ENCODE peak calls at places on chromosomes 5 and 9, in eight cellular contexts. One of them, this sample, is unnamed.

GRCh38 chr5:669111-669841 is 23.9 kb downstream of the TPPP start:
- DNase-seq in activated naive CD4-positive, alpha-beta T cell treated with anti-CD3 and anti-CD28 coated beads for 36 hours: peak
- DNase-seq in NCI-H774: no peak
- DNase-seq in fibroblast of lung: no peak
- DNase-seq in AG10803: peak
- DNase-seq in activated CD4-positive, alpha-beta T cell treated with anti-CD3 and anti-CD28 coated beads, Interleukin-2, amount 50 U/mL, for 4 hours: no peak
- DNase-seq in HL-60: no peak
- DNase-seq in HEK293T: peak
- DNase-seq in this sample: no peak

GRCh38 chr5:146440870-146441495 is 6.2 kb upstream of the TCERG1 start:
- DNase-seq in activated CD4-positive, alpha-beta T cell treated with anti-CD3 and anti-CD28 coated beads, Interleukin-2, amount 50 U/mL, for 4 hours: no peak
- DNase-seq in NCI-H774: no peak
- DNase-seq in HEK293T: no peak
- DNase-seq in fibroblast of lung: no peak
- DNase-seq in AG10803: peak
- DNase-seq in activated naive CD4-positive, alpha-beta T cell treated with anti-CD3 and anti-CD28 coated beads for 36 hours: no peak
- DNase-seq in HL-60: no peak
- DNase-seq in this sample: no peak

GRCh38 chr5:74801197-74801596 is 34.1 kb downstream of the NSA2 start:
- DNase-seq in AG10803: no peak
- DNase-seq in HL-60: no peak
- DNase-seq in activated naive CD4-positive, alpha-beta T cell treated with anti-CD3 and anti-CD28 coated beads for 36 hours: no peak
- DNase-seq in activated CD4-positive, alpha-beta T cell treated with anti-CD3 and anti-CD28 coated beads, Interleukin-2, amount 50 U/mL, for 4 hours: no peak
- DNase-seq in NCI-H774: no peak
- DNase-seq in fibroblast of lung: no peak
- DNase-seq in HEK293T: no peak
- DNase-seq in this sample: no peak

GRCh38 chr5:154498597-154499393 is 20.8 kb upstream of the HAND1 start:
- DNase-seq in activated CD4-positive, alpha-beta T cell treated with anti-CD3 and anti-CD28 coated beads, Interleukin-2, amount 50 U/mL, for 4 hours: no peak
- DNase-seq in AG10803: no peak
- DNase-seq in activated naive CD4-positive, alpha-beta T cell treated with anti-CD3 and anti-CD28 coated beads for 36 hours: no peak
- DNase-seq in fibroblast of lung: no peak
- DNase-seq in NCI-H774: no peak
- DNase-seq in HEK293T: no peak
- DNase-seq in HL-60: no peak
- DNase-seq in this sample: no peak

GRCh38 chr5:10886497-10886896 is 125.5 kb upstream of the DAP start:
- DNase-seq in AG10803: no peak
- DNase-seq in activated naive CD4-positive, alpha-beta T cell treated with anti-CD3 and anti-CD28 coated beads for 36 hours: no peak
- DNase-seq in HL-60: no peak
- DNase-seq in activated CD4-positive, alpha-beta T cell treated with anti-CD3 and anti-CD28 coated beads, Interleukin-2, amount 50 U/mL, for 4 hours: no peak
- DNase-seq in HEK293T: no peak
- DNase-seq in fibroblast of lung: no peak
- DNase-seq in NCI-H774: no peak
- DNase-seq in this sample: no peak

GRCh38 chr5:110043025-110043424 is 353.3 kb downstream of the MAN2A1 start:
- DNase-seq in NCI-H774: no peak
- DNase-seq in fibroblast of lung: no peak
- DNase-seq in activated CD4-positive, alpha-beta T cell treated with anti-CD3 and anti-CD28 coated beads, Interleukin-2, amount 50 U/mL, for 4 hours: no peak
- DNase-seq in HEK293T: no peak
- DNase-seq in activated naive CD4-positive, alpha-beta T cell treated with anti-CD3 and anti-CD28 coated beads for 36 hours: no peak
- DNase-seq in HL-60: no peak
- DNase-seq in AG10803: no peak
- DNase-seq in this sample: no peak

GRCh38 chr9:76542360-76542759 is 83.4 kb downstream of the GCNT1 start:
- DNase-seq in HL-60: no peak
- DNase-seq in NCI-H774: no peak
- DNase-seq in HEK293T: no peak
- DNase-seq in AG10803: no peak
- DNase-seq in fibroblast of lung: no peak
- DNase-seq in activated CD4-positive, alpha-beta T cell treated with anti-CD3 and anti-CD28 coated beads, Interleukin-2, amount 50 U/mL, for 4 hours: no peak
- DNase-seq in activated naive CD4-positive, alpha-beta T cell treated with anti-CD3 and anti-CD28 coated beads for 36 hours: no peak
- DNase-seq in this sample: peak

GRCh38 chr5:173823721-173824567 is 64.2 kb upstream of the CPEB4 start:
- DNase-seq in HEK293T: no peak
- DNase-seq in activated naive CD4-positive, alpha-beta T cell treated with anti-CD3 and anti-CD28 coated beads for 36 hours: no peak
- DNase-seq in activated CD4-positive, alpha-beta T cell treated with anti-CD3 and anti-CD28 coated beads, Interleukin-2, amount 50 U/mL, for 4 hours: no peak
- DNase-seq in AG10803: peak
- DNase-seq in fibroblast of lung: peak
- DNase-seq in HL-60: no peak
- DNase-seq in NCI-H774: no peak
- DNase-seq in this sample: peak

GRCh38 chr9:115957571-115957970 is 196.0 kb upstream of the PAPPA start:
- DNase-seq in AG10803: peak
- DNase-seq in activated CD4-positive, alpha-beta T cell treated with anti-CD3 and anti-CD28 coated beads, Interleukin-2, amount 50 U/mL, for 4 hours: no peak
- DNase-seq in NCI-H774: no peak
- DNase-seq in HEK293T: no peak
- DNase-seq in activated naive CD4-positive, alpha-beta T cell treated with anti-CD3 and anti-CD28 coated beads for 36 hours: no peak
- DNase-seq in fibroblast of lung: peak
- DNase-seq in HL-60: no peak
- DNase-seq in this sample: no peak

GRCh38 chr9:4740623-4741364 is at the start of gene AK3:
- DNase-seq in fibroblast of lung: peak
- DNase-seq in activated CD4-positive, alpha-beta T cell treated with anti-CD3 and anti-CD28 coated beads, Interleukin-2, amount 50 U/mL, for 4 hours: peak
- DNase-seq in AG10803: peak
- DNase-seq in activated naive CD4-positive, alpha-beta T cell treated with anti-CD3 and anti-CD28 coated beads for 36 hours: peak
- DNase-seq in HL-60: peak
- DNase-seq in NCI-H774: peak
- DNase-seq in HEK293T: peak
- DNase-seq in this sample: peak

GRCh38 chr9:121708768-121709488 is 57.5 kb downstream of the DAB2IP start:
- DNase-seq in fibroblast of lung: no peak
- DNase-seq in activated naive CD4-positive, alpha-beta T cell treated with anti-CD3 and anti-CD28 coated beads for 36 hours: no peak
- DNase-seq in HEK293T: no peak
- DNase-seq in AG10803: no peak
- DNase-seq in activated CD4-positive, alpha-beta T cell treated with anti-CD3 and anti-CD28 coated beads, Interleukin-2, amount 50 U/mL, for 4 hours: no peak
- DNase-seq in NCI-H774: no peak
- DNase-seq in HL-60: no peak
- DNase-seq in this sample: no peak

GRCh38 chr5:172878585-172879433 is 44.8 kb downstream of the ERGIC1 start:
- DNase-seq in HEK293T: no peak
- DNase-seq in NCI-H774: no peak
- DNase-seq in activated CD4-positive, alpha-beta T cell treated with anti-CD3 and anti-CD28 coated beads, Interleukin-2, amount 50 U/mL, for 4 hours: no peak
- DNase-seq in HL-60: no peak
- DNase-seq in activated naive CD4-positive, alpha-beta T cell treated with anti-CD3 and anti-CD28 coated beads for 36 hours: no peak
- DNase-seq in fibroblast of lung: no peak
- DNase-seq in AG10803: peak
- DNase-seq in this sample: no peak

GRCh38 chr5:88172847-88173758 is 95.5 kb downstream of the TMEM161B start:
- DNase-seq in AG10803: no peak
- DNase-seq in activated naive CD4-positive, alpha-beta T cell treated with anti-CD3 and anti-CD28 coated beads for 36 hours: no peak
- DNase-seq in HEK293T: no peak
- DNase-seq in HL-60: no peak
- DNase-seq in NCI-H774: no peak
- DNase-seq in fibroblast of lung: no peak
- DNase-seq in activated CD4-positive, alpha-beta T cell treated with anti-CD3 and anti-CD28 coated beads, Interleukin-2, amount 50 U/mL, for 4 hours: no peak
- DNase-seq in this sample: no peak

GRCh38 chr9:89323257-89323841 is 5.0 kb downstream of the SECISBP2 start:
- DNase-seq in AG10803: peak
- DNase-seq in activated CD4-positive, alpha-beta T cell treated with anti-CD3 and anti-CD28 coated beads, Interleukin-2, amount 50 U/mL, for 4 hours: no peak
- DNase-seq in HL-60: no peak
- DNase-seq in HEK293T: no peak
- DNase-seq in activated naive CD4-positive, alpha-beta T cell treated with anti-CD3 and anti-CD28 coated beads for 36 hours: no peak
- DNase-seq in NCI-H774: no peak
- DNase-seq in fibroblast of lung: no peak
- DNase-seq in this sample: no peak

GRCh38 chr9:83339435-83339834 is 198.8 kb downstream of the FRMD3 start:
- DNase-seq in HL-60: no peak
- DNase-seq in HEK293T: no peak
- DNase-seq in activated CD4-positive, alpha-beta T cell treated with anti-CD3 and anti-CD28 coated beads, Interleukin-2, amount 50 U/mL, for 4 hours: no peak
- DNase-seq in AG10803: peak
- DNase-seq in fibroblast of lung: no peak
- DNase-seq in activated naive CD4-positive, alpha-beta T cell treated with anti-CD3 and anti-CD28 coated beads for 36 hours: no peak
- DNase-seq in NCI-H774: no peak
- DNase-seq in this sample: no peak

GRCh38 chr9:130276121-130276520 is 10.6 kb downstream of the HMCN2 start:
- DNase-seq in AG10803: peak
- DNase-seq in HEK293T: no peak
- DNase-seq in NCI-H774: no peak
- DNase-seq in activated CD4-positive, alpha-beta T cell treated with anti-CD3 and anti-CD28 coated beads, Interleukin-2, amount 50 U/mL, for 4 hours: no peak
- DNase-seq in HL-60: no peak
- DNase-seq in fibroblast of lung: peak
- DNase-seq in activated naive CD4-positive, alpha-beta T cell treated with anti-CD3 and anti-CD28 coated beads for 36 hours: no peak
- DNase-seq in this sample: no peak

GRCh38 chr5:161305601-161306000 is 240.9 kb downstream of the GABRB2 start:
- DNase-seq in fibroblast of lung: no peak
- DNase-seq in activated CD4-positive, alpha-beta T cell treated with anti-CD3 and anti-CD28 coated beads, Interleukin-2, amount 50 U/mL, for 4 hours: no peak
- DNase-seq in HEK293T: no peak
- DNase-seq in NCI-H774: no peak
- DNase-seq in activated naive CD4-positive, alpha-beta T cell treated with anti-CD3 and anti-CD28 coated beads for 36 hours: no peak
- DNase-seq in HL-60: no peak
- DNase-seq in AG10803: no peak
- DNase-seq in this sample: no peak

GRCh38 chr5:143025376-143025775 is 255.2 kb downstream of the ARHGAP26 start:
- DNase-seq in NCI-H774: no peak
- DNase-seq in HL-60: no peak
- DNase-seq in fibroblast of lung: no peak
- DNase-seq in AG10803: peak
- DNase-seq in activated naive CD4-positive, alpha-beta T cell treated with anti-CD3 and anti-CD28 coated beads for 36 hours: no peak
- DNase-seq in HEK293T: no peak
- DNase-seq in activated CD4-positive, alpha-beta T cell treated with anti-CD3 and anti-CD28 coated beads, Interleukin-2, amount 50 U/mL, for 4 hours: no peak
- DNase-seq in this sample: no peak

GRCh38 chr5:103217101-103217500 is 41.5 kb upstream of the MACIR start:
- DNase-seq in HL-60: no peak
- DNase-seq in activated CD4-positive, alpha-beta T cell treated with anti-CD3 and anti-CD28 coated beads, Interleukin-2, amount 50 U/mL, for 4 hours: no peak
- DNase-seq in fibroblast of lung: no peak
- DNase-seq in HEK293T: no peak
- DNase-seq in NCI-H774: no peak
- DNase-seq in AG10803: no peak
- DNase-seq in activated naive CD4-positive, alpha-beta T cell treated with anti-CD3 and anti-CD28 coated beads for 36 hours: no peak
- DNase-seq in this sample: no peak

This sample was measured in MG63.